ENCODE peak calls at places on chromosomes 12 and 14, in six cellular contexts. I is pancreas, L is neural progenitor cell, P is BE2C, N is AG10803, J is coronary artery. W is an unnamed sample.

GRCh38 chr12:48999371-49000131 is at the start of gene DDN:
- DNase-seq in I (peak; percentile 79), L (peak; percentile 69), P (peak; percentile 95), N (peak; percentile 20), J (no peak), W (peak; percentile 45)

GRCh38 chr14:79661762-79662161 is 549.5 kb downstream of the DIO2 start:
- DNase-seq in I (no peak), L (no peak), P (no peak), N (no peak), J (no peak), W (no peak)

GRCh38 chr12:823043-823698 is 70.8 kb downstream of the WNK1 start:
- DNase-seq in I (no peak), L (no peak), P (no peak), N (no peak), J (no peak), W (no peak)

GRCh38 chr12:52043386-52044212 is 7.6 kb upstream of the NR4A1 start:
- DNase-seq in I (peak; percentile 88), L (no peak), P (no peak), N (peak; percentile 83), J (peak; percentile 98), W (no peak)

GRCh38 chr12:32603858-32604257 is 75.2 kb upstream of the DNM1L start:
- DNase-seq in I (no peak), L (no peak), P (no peak), N (peak; percentile 68), J (no peak), W (no peak)

GRCh38 chr14:23323838-23324454 is 2.7 kb downstream of the PABPN1 start:
- DNase-seq in I (no peak), L (no peak), P (no peak), N (no peak), J (no peak), W (no peak)

GRCh38 chr12:96445743-96446655 is 43.4 kb upstream of the CFAP54 start:
- DNase-seq in I (no peak), L (no peak), P (no peak), N (peak; percentile 71), J (no peak), W (no peak)

GRCh38 chr12:48356041-48356768 is 5.5 kb upstream of the ZNF641 start:
- DNase-seq in I (no peak), L (no peak), P (no peak), N (no peak), J (no peak), W (no peak)

GRCh38 chr12:78183854-78184253 is 353.2 kb downstream of the NAV3 start:
- DNase-seq in I (no peak), L (no peak), P (no peak), N (no peak), J (no peak), W (no peak)

GRCh38 chr12:53589423-53589822 is 36.8 kb downstream of the ATF7 start:
- DNase-seq in I (no peak), L (no peak), P (no peak), N (no peak), J (no peak), W (no peak)

GRCh38 chr12:67331123-67331522 is 62.0 kb downstream of the CAND1 start:
- DNase-seq in I (no peak), L (no peak), P (no peak), N (no peak), J (no peak), W (no peak)

GRCh38 chr14:101836131-101836530 is 74.6 kb downstream of the PPP2R5C start:
- DNase-seq in I (no peak), L (no peak), P (no peak), N (no peak), J (no peak), W (no peak)

GRCh38 chr12:71007736-71008449 is 87.4 kb upstream of the PTPRR start:
- DNase-seq in I (no peak), L (no peak), P (no peak), N (peak; percentile 11), J (no peak), W (no peak)

GRCh38 chr12:124294686-124295315 is at the start of gene RFLNA:
- DNase-seq in I (no peak), L (peak; percentile 83), P (peak; percentile 49), N (no peak), J (no peak), W (no peak)

GRCh38 chr12:109736552-109737108 is 23.0 kb downstream of the FAM222A start:
- DNase-seq in I (peak; percentile 57), L (peak; percentile 96), P (peak; percentile 72), N (peak; percentile 18), J (no peak), W (peak; percentile 10)

GRCh38 chr12:66166561-66166960 is 3.2 kb downstream of the TMBIM4 start:
- DNase-seq in I (no peak), L (no peak), P (no peak), N (no peak), J (no peak), W (no peak)

GRCh38 chr12:108055135-108055534 is 74.0 kb upstream of the WSCD2 start:
- DNase-seq in I (no peak), L (peak; percentile 58), P (no peak), N (no peak), J (no peak), W (no peak)

GRCh38 chr12:108778053-108778452 is 46.7 kb upstream of the CORO1C start:
- DNase-seq in I (no peak), L (no peak), P (no peak), N (no peak), J (no peak), W (no peak)

GRCh38 chr12:111687255-111687654 is 1.4 kb downstream of the ACAD10 start:
- DNase-seq in I (no peak), L (no peak), P (peak; percentile 16), N (no peak), J (no peak), W (no peak)

GRCh38 chr12:89247541-89247942 is 104.8 kb downstream of the DUSP6 start:
- DNase-seq in I (no peak), L (peak; percentile 15), P (no peak), N (peak; percentile 51), J (no peak), W (no peak)

GRCh38 chr12:86006727-86007126 is 132.6 kb downstream of the NTS start:
- DNase-seq in I (no peak), L (no peak), P (no peak), N (no peak), J (no peak), W (no peak)

GRCh38 chr12:47807338-47807737 is 12.4 kb downstream of the HDAC7 start:
- DNase-seq in I (no peak), L (no peak), P (no peak), N (no peak), J (no peak), W (no peak)

GRCh38 chr12:95848575-95849388 is 10.0 kb upstream of the SNRPF start:
- DNase-seq in I (no peak), L (peak; percentile 49), P (no peak), N (peak; percentile 24), J (no peak), W (no peak)

GRCh38 chr14:99916091-99916383 is 122.8 kb downstream of the EML1 start:
- DNase-seq in I (no peak), L (no peak), P (no peak), N (no peak), J (no peak), W (no peak)

DNA sequence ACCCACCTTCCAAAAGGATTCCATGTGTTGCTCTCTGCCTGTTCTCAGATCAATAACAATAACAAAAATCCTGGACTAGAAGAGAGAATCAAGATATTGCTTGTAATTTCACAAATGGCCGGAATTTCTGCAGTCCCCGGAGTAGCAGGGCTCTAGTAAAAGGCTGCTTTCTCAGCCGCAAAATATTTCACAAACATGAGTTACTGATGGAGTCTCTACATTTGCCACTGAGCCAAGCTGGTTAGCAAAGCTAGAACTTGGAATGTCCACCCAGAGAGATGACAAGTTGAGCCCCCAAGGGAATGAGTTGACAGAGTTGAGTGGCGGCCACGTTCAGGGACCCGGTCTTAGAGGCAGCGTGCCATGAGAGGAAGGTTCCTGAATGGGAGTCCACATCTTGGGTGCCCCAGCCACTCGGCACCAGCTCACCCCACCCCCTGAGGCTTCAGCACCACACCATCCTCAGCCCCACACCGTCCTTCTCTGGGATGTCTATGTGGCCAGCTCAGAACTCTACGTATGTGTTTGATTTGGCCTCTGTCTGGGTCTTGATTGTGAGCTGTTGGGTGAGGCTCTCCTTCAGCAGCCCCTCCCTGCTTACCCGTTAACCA is 15.9 kb downstream of the FBLN5 start:
- DNase-seq in I (no peak), L (no peak), P (no peak), N (no peak), J (peak; percentile 88), W (no peak)
- TF ChIP-seq CTCF in I (no peak), L (no peak), P (no peak), N (no peak), J (no peak), W (no peak)

DNA sequence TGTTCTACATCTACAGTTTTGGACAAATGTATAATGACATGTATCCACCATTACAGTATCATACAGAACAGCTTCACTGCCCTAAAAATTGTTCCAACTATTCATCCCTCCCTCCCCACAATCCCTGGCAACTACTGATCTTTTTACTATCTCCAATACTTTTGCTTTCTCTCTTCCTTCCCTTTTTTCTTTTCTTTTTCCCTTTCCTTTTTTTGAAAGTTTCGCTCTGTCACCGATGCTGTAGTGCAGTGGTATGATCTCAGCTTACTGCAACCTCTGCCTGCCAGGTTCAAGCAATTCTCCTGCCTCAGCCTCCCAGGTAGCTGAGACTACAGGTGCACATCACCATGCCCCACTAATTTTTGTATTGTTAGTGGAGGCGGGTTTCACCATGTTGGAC is 2.5 kb upstream of the ACOT4 start:
- DNase-seq in I (no peak), L (no peak), P (no peak), N (no peak), J (no peak), W (no peak)
- TF ChIP-seq CTCF in I (no peak), L (no peak), P (no peak), N (no peak), J (no peak), W (no peak)

GRCh38 chr14:65071544-65071943 is 30.8 kb downstream of the MAX start:
- DNase-seq in I (no peak), L (no peak), P (no peak), N (no peak), J (no peak), W (no peak)

GRCh38 chr14:65072256-65072655 is 30.1 kb downstream of the MAX start:
- DNase-seq in I (no peak), L (no peak), P (no peak), N (peak; percentile 23), J (no peak), W (no peak)

GRCh38 chr14:65073605-65074201 is 28.6 kb downstream of the MAX start:
- DNase-seq in I (no peak), L (no peak), P (no peak), N (no peak), J (no peak), W (no peak)

GRCh38 chr14:65074449-65075155 is 27.7 kb downstream of the MAX start:
- DNase-seq in I (no peak), L (no peak), P (no peak), N (no peak), J (no peak), W (no peak)

DNA sequence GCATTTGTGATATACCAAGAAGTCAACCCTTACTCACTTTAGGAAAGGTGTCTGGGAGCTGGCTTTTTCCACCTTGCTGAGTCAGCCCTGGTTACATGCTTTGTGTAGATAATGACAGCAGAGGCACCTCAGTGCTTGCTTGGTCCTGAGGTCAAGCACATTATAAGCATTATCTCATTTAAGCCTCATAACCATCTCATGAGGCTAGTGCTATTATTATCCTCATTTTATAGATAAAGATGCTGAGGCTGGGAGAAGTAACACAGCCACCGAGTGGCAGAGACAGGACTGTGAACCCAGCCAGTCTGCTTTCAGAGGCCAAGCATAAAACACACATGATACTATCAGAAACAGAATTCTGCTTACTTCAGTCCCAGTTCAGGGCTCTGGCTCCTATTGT is 29.4 kb downstream of the MAX start:
- DNase-seq in I (no peak), L (no peak), P (no peak), N (no peak), J (no peak), W (no peak)
- TF ChIP-seq CTCF in I (no peak), L (no peak), P (no peak), N (no peak), J (no peak), W (no peak)

GRCh38 chr14:68300608-68301007 is 481.0 kb downstream of the RAD51B start:
- DNase-seq in I (no peak), L (no peak), P (no peak), N (no peak), J (no peak), W (no peak)
- TF ChIP-seq CTCF in I (no peak), L (no peak), P (no peak), N (no peak), J (no peak), W (no peak)